ENCODE peak calls at places on chromosomes 1 and 21, in seven cellular contexts. One of them, this sample, is unnamed.

GRCh38 chr1:17828991-17829390 is 73.9 kb downstream of the ACTL8 start:
- DNase-seq in occipital lobe: no peak
- DNase-seq in GM04504: no peak
- DNase-seq in HT1080: no peak
- DNase-seq in NCI-H460: no peak
- DNase-seq in COLO829: no peak
- DNase-seq in fibroblast of lung: no peak
- DNase-seq in this sample: no peak

GRCh38 chr1:192579319-192579738 is 3.8 kb downstream of the RGS1 start:
- DNase-seq in occipital lobe: no peak
- DNase-seq in GM04504: no peak
- DNase-seq in HT1080: no peak
- DNase-seq in NCI-H460: no peak
- DNase-seq in COLO829: no peak
- DNase-seq in fibroblast of lung: peak
- DNase-seq in this sample: no peak

GRCh38 chr21:39062196-39062900 is 120.9 kb downstream of the PSMG1 start:
- DNase-seq in occipital lobe: no peak
- DNase-seq in GM04504: no peak
- DNase-seq in HT1080: peak
- DNase-seq in NCI-H460: no peak
- DNase-seq in COLO829: no peak
- DNase-seq in fibroblast of lung: no peak
- DNase-seq in this sample: no peak

GRCh38 chr1:25799758-25800537 is at the start of gene SELENON:
- DNase-seq in occipital lobe: no peak
- DNase-seq in GM04504: no peak
- DNase-seq in HT1080: peak
- DNase-seq in NCI-H460: no peak
- DNase-seq in COLO829: no peak
- DNase-seq in fibroblast of lung: peak
- DNase-seq in this sample: no peak

GRCh38 chr1:16612332-16613172 is 812 bp downstream of the NBPF1 start:
- DNase-seq in occipital lobe: peak
- DNase-seq in GM04504: peak
- DNase-seq in HT1080: peak
- DNase-seq in NCI-H460: no peak
- DNase-seq in COLO829: no peak
- DNase-seq in fibroblast of lung: peak
- DNase-seq in this sample: peak

GRCh38 chr1:241964550-241965241 is 7.1 kb downstream of the BECN2 start:
- DNase-seq in occipital lobe: no peak
- DNase-seq in GM04504: no peak
- DNase-seq in HT1080: no peak
- DNase-seq in NCI-H460: peak
- DNase-seq in COLO829: no peak
- DNase-seq in fibroblast of lung: peak
- DNase-seq in this sample: no peak

GRCh38 chr1:209704584-209704983 is at the start of gene HSD11B1:
- DNase-seq in occipital lobe: peak
- DNase-seq in GM04504: peak
- DNase-seq in HT1080: no peak
- DNase-seq in NCI-H460: no peak
- DNase-seq in COLO829: no peak
- DNase-seq in fibroblast of lung: peak
- DNase-seq in this sample: no peak

GRCh38 chr1:151984313-151984956 is 9.2 kb downstream of the S100A10 start:
- DNase-seq in occipital lobe: no peak
- DNase-seq in GM04504: no peak
- DNase-seq in HT1080: peak
- DNase-seq in NCI-H460: no peak
- DNase-seq in COLO829: peak
- DNase-seq in fibroblast of lung: no peak
- DNase-seq in this sample: no peak